ENCODE peak calls at places on chromosomes 4 and X, in ten cellular contexts. A is putamen, M is NT2/D1, E is aorta, G is endodermal cell, S is ELR, T is GM20000, D is NCI-H524, L is ACHN, P is GM23248. J is an unnamed sample.

GRCh38 chr4:156547439-156547838 is 424.2 kb downstream of the PDGFC start:
- DNase-seq in A (no peak), M (no peak), E (no peak), G (no peak), S (peak; percentile 85), T (no peak), D (no peak), L (peak; percentile 60), P (peak; percentile 93), J (peak; percentile 90)

GRCh38 chr4:49516796-49517195 is 530.7 kb downstream of the CWH43 start:
- DNase-seq in A (no peak), M (no peak), E (peak; percentile 62), G (peak; percentile 29), S (no peak), T (no peak), D (no peak), L (no peak), P (no peak), J (no peak)

GRCh38 chr4:169658970-169659735 is 38.8 kb downstream of the CLCN3 start:
- DNase-seq in A (peak; percentile 14), M (no peak), E (no peak), G (no peak), S (peak; percentile 4), T (no peak), D (no peak), L (peak; percentile 18), P (peak; percentile 19), J (peak; percentile 3)

GRCh38 chr4:102808009-102808408 is 19.3 kb downstream of the UBE2D3 start:
- DNase-seq in A (no peak), M (no peak), E (no peak), G (no peak), S (no peak), T (no peak), D (no peak), L (no peak), P (no peak), J (no peak)

GRCh38 chrX:108732630-108733321 is 3.6 kb downstream of the IRS4 start:
- DNase-seq in A (no peak), M (no peak), E (no peak), G (peak; percentile 87), S (no peak), T (peak; percentile 1), D (no peak), L (no peak), P (no peak), J (no peak)

GRCh38 chrX:18994713-18995112 is 10.8 kb upstream of the PHKA2 start:
- DNase-seq in A (no peak), M (no peak), E (no peak), G (no peak), S (peak; percentile 83), T (no peak), D (no peak), L (no peak), P (peak; percentile 86), J (peak; percentile 18)

GRCh38 chr4:99648321-99648720 is 9.3 kb downstream of the C4orf54 start:
- DNase-seq in A (no peak), M (no peak), E (no peak), G (no peak), S (no peak), T (no peak), D (no peak), L (no peak), P (no peak), J (no peak)

GRCh38 chrX:150365953-150366911 is 3.1 kb downstream of the MAMLD1 start:
- DNase-seq in A (peak; percentile 56), M (no peak), E (peak; percentile 83), G (peak; percentile 71), S (peak; percentile 72), T (no peak), D (peak; percentile 80), L (peak; percentile 37), P (peak; percentile 66), J (peak; percentile 70)

GRCh38 chr4:84901745-84902283 is 64.7 kb downstream of the WDFY3 start:
- DNase-seq in A (no peak), M (no peak), E (no peak), G (no peak), S (no peak), T (no peak), D (no peak), L (no peak), P (no peak), J (no peak)

GRCh38 chr4:3387154-3387942 is 54.4 kb upstream of the HGFAC start:
- DNase-seq in A (no peak), M (no peak), E (peak; percentile 61), G (peak; percentile 64), S (no peak), T (peak; percentile 82), D (no peak), L (no peak), P (no peak), J (no peak)

GRCh38 chr4:168019019-168019651 is 73.2 kb upstream of the ANXA10 start:
- DNase-seq in A (no peak), M (no peak), E (no peak), G (no peak), S (peak; percentile 44), T (no peak), D (no peak), L (no peak), P (peak; percentile 58), J (no peak)

GRCh38 chrX:107537815-107538214 is 88.4 kb downstream of the FRMPD3 start:
- DNase-seq in A (no peak), M (peak; percentile 66), E (no peak), G (peak; percentile 89), S (peak; percentile 57), T (peak; percentile 7), D (peak; percentile 44), L (peak; percentile 44), P (peak; percentile 62), J (peak; percentile 36)

GRCh38 chr4:188822698-188823097 is 683.5 kb downstream of the TRIML1 start:
- DNase-seq in A (no peak), M (peak; percentile 49), E (no peak), G (peak; percentile 90), S (peak; percentile 0), T (no peak), D (no peak), L (peak; percentile 65), P (no peak), J (no peak)

GRCh38 chrX:21940356-21940829 is at the start of gene SMS:
- DNase-seq in A (peak; percentile 68), M (peak; percentile 40), E (peak; percentile 92), G (peak; percentile 84), S (peak; percentile 87), T (peak; percentile 80), D (no peak), L (peak; percentile 74), P (peak; percentile 87), J (peak; percentile 83)

GRCh38 chr4:79661196-79661595 is 253.2 kb upstream of the GK2 start:
- DNase-seq in A (no peak), M (no peak), E (no peak), G (no peak), S (peak; percentile 26), T (no peak), D (no peak), L (no peak), P (no peak), J (no peak)

GRCh38 chrX:134607523-134607922 is 50.7 kb downstream of the PLAC1 start:
- DNase-seq in A (no peak), M (no peak), E (no peak), G (no peak), S (no peak), T (no peak), D (no peak), L (no peak), P (no peak), J (no peak)

GRCh38 chrX:97167333-97167732 is 283.6 kb downstream of the RPA4 start:
- DNase-seq in A (no peak), M (no peak), E (no peak), G (no peak), S (no peak), T (no peak), D (no peak), L (no peak), P (no peak), J (no peak)

GRCh38 chrX:130120321-130120731 is 10.0 kb upstream of the ELF4 start:
- DNase-seq in A (no peak), M (no peak), E (no peak), G (peak; percentile 78), S (no peak), T (peak; percentile 61), D (no peak), L (no peak), P (peak; percentile 45), J (no peak)

GRCh38 chrX:30821116-30821515 is 67.9 kb downstream of the TAB3 start:
- DNase-seq in A (no peak), M (no peak), E (no peak), G (no peak), S (peak; percentile 4), T (no peak), D (no peak), L (peak; percentile 1), P (peak; percentile 3), J (peak; percentile 2)

GRCh38 chrX:153827016-153827415 is 3.3 kb downstream of the PDZD4 start:
- DNase-seq in A (no peak), M (no peak), E (no peak), G (no peak), S (no peak), T (no peak), D (no peak), L (no peak), P (no peak), J (no peak)

GRCh38 chr4:8245879-8246833 is 23.4 kb upstream of the HTRA3 start:
- DNase-seq in A (no peak), M (no peak), E (no peak), G (no peak), S (no peak), T (no peak), D (no peak), L (no peak), P (no peak), J (no peak)

GRCh38 chr4:8765631-8766590 is 105.7 kb downstream of the HMX1 start:
- DNase-seq in A (no peak), M (no peak), E (peak; percentile 61), G (peak; percentile 37), S (no peak), T (no peak), D (no peak), L (no peak), P (no peak), J (no peak)

GRCh38 chr4:8393593-8394038 is 46.9 kb downstream of the ACOX3 start:
- DNase-seq in A (peak; percentile 82), M (no peak), E (peak; percentile 89), G (no peak), S (peak; percentile 97), T (no peak), D (no peak), L (peak; percentile 89), P (peak; percentile 98), J (peak; percentile 97)

GRCh38 chrX:5595570-5595969 is 633.1 kb downstream of the NLGN4X start:
- DNase-seq in A (no peak), M (no peak), E (no peak), G (no peak), S (no peak), T (no peak), D (peak; percentile 37), L (no peak), P (no peak), J (no peak)

GRCh38 chrX:96407043-96407442 is 277.6 kb upstream of the DIAPH2 start:
- DNase-seq in A (no peak), M (no peak), E (no peak), G (peak; percentile 38), S (no peak), T (no peak), D (no peak), L (no peak), P (peak; percentile 55), J (peak; percentile 12)

GRCh38 chrX:136863826-136864225 is 16.7 kb downstream of the RBMX start:
- DNase-seq in A (no peak), M (no peak), E (no peak), G (no peak), S (no peak), T (no peak), D (no peak), L (no peak), P (no peak), J (no peak)

GRCh38 chr4:5708171-5708828 is at the start of gene EVC2:
- DNase-seq in A (no peak), M (peak; percentile 33), E (peak; percentile 94), G (peak; percentile 88), S (peak; percentile 68), T (peak; percentile 61), D (no peak), L (no peak), P (peak; percentile 87), J (peak; percentile 38)

GRCh38 chr4:98283219-98284199 is 22.3 kb downstream of the RAP1GDS1 start:
- DNase-seq in A (no peak), M (no peak), E (no peak), G (no peak), S (peak; percentile 17), T (no peak), D (no peak), L (no peak), P (peak; percentile 43), J (no peak)

J was measured in RPMI7951.